ENCODE peak calls at places on chromosomes 13 and 19, in five cellular contexts. One of them, this sample, is unnamed.

GRCh38 chr13:64529874-64530485 is 2700.2 kb downstream of the PCDH9 start:
- DNase-seq in transverse colon: no peak
- DNase-seq in ovary: no peak
- DNase-seq in sigmoid colon: no peak
- DNase-seq in esophagus muscularis mucosa: no peak
- DNase-seq in this sample: peak

GRCh38 chr19:37817180-37817911 is 38.0 kb upstream of the ZNF573 start:
- DNase-seq in transverse colon: peak
- DNase-seq in esophagus muscularis mucosa: peak
- DNase-seq in ovary: peak
- DNase-seq in sigmoid colon: peak
- DNase-seq in this sample: peak

GRCh38 chr19:48303866-48304265 is 21.5 kb upstream of the EMP3 start:
- DNase-seq in ovary: no peak
- DNase-seq in transverse colon: no peak
- DNase-seq in sigmoid colon: no peak
- DNase-seq in esophagus muscularis mucosa: no peak
- DNase-seq in this sample: no peak

GRCh38 chr19:42272989-42273406 is 3.9 kb downstream of the CIC start:
- DNase-seq in esophagus muscularis mucosa: no peak
- DNase-seq in ovary: peak
- DNase-seq in sigmoid colon: peak
- DNase-seq in transverse colon: no peak
- DNase-seq in this sample: no peak

GRCh38 chr19:49114630-49115363 is 627 bp downstream of the LIN7B start:
- DNase-seq in transverse colon: peak
- DNase-seq in sigmoid colon: peak
- DNase-seq in ovary: peak
- DNase-seq in esophagus muscularis mucosa: no peak
- DNase-seq in this sample: peak

GRCh38 chr13:51801631-51802099 is 2.3 kb downstream of the DHRS12 start:
- DNase-seq in transverse colon: peak
- DNase-seq in esophagus muscularis mucosa: no peak
- DNase-seq in sigmoid colon: peak
- DNase-seq in ovary: peak
- DNase-seq in this sample: no peak

GRCh38 chr19:1975081-1975480 is 34.1 kb downstream of the CSNK1G2 start:
- DNase-seq in transverse colon: no peak
- DNase-seq in sigmoid colon: no peak
- DNase-seq in esophagus muscularis mucosa: no peak
- DNase-seq in ovary: peak
- DNase-seq in this sample: no peak

GRCh38 chr19:18415177-18415867 is 3.9 kb upstream of the SSBP4 start:
- DNase-seq in ovary: peak
- DNase-seq in esophagus muscularis mucosa: no peak
- DNase-seq in transverse colon: peak
- DNase-seq in sigmoid colon: peak
- DNase-seq in this sample: no peak

GRCh38 chr13:97234742-97235141 is 12.6 kb downstream of the MBNL2 start:
- DNase-seq in ovary: no peak
- DNase-seq in sigmoid colon: no peak
- DNase-seq in esophagus muscularis mucosa: no peak
- DNase-seq in transverse colon: peak
- DNase-seq in this sample: no peak

GRCh38 chr19:45443462-45444317 is 20.0 kb upstream of the ERCC1 start:
- DNase-seq in transverse colon: peak
- DNase-seq in ovary: peak
- DNase-seq in esophagus muscularis mucosa: peak
- DNase-seq in sigmoid colon: peak
- DNase-seq in this sample: peak
- TF ChIP-seq EP300 in transverse colon: peak
- TF ChIP-seq EP300 in ovary: peak
- TF ChIP-seq EP300 in esophagus muscularis mucosa: no peak
- TF ChIP-seq EP300 in sigmoid colon: no peak
- TF ChIP-seq EP300 in this sample: no peak

GRCh38 chr13:26883613-26884257 is 123.1 kb upstream of the GPR12 start:
- DNase-seq in esophagus muscularis mucosa: no peak
- DNase-seq in transverse colon: no peak
- DNase-seq in ovary: no peak
- DNase-seq in sigmoid colon: no peak
- DNase-seq in this sample: no peak
- TF ChIP-seq EP300 in esophagus muscularis mucosa: no peak
- TF ChIP-seq EP300 in transverse colon: no peak
- TF ChIP-seq EP300 in ovary: no peak
- TF ChIP-seq EP300 in sigmoid colon: no peak
- TF ChIP-seq EP300 in this sample: no peak

GRCh38 chr19:5081441-5082161 is 112.7 kb downstream of the KDM4B start:
- DNase-seq in sigmoid colon: no peak
- DNase-seq in ovary: no peak
- DNase-seq in esophagus muscularis mucosa: no peak
- DNase-seq in transverse colon: no peak
- DNase-seq in this sample: no peak

GRCh38 chr19:5079410-5079774 is 110.5 kb downstream of the KDM4B start:
- DNase-seq in transverse colon: no peak
- DNase-seq in sigmoid colon: no peak
- DNase-seq in esophagus muscularis mucosa: no peak
- DNase-seq in ovary: no peak
- DNase-seq in this sample: no peak

GRCh38 chr19:5078666-5079409 is 109.9 kb downstream of the KDM4B start:
- DNase-seq in transverse colon: no peak
- DNase-seq in esophagus muscularis mucosa: no peak
- DNase-seq in sigmoid colon: no peak
- DNase-seq in ovary: no peak
- DNase-seq in this sample: no peak

GRCh38 chr19:5080809-5081208 is 111.9 kb downstream of the KDM4B start:
- DNase-seq in esophagus muscularis mucosa: no peak
- DNase-seq in transverse colon: no peak
- DNase-seq in sigmoid colon: no peak
- DNase-seq in ovary: no peak
- DNase-seq in this sample: no peak

DNA sequence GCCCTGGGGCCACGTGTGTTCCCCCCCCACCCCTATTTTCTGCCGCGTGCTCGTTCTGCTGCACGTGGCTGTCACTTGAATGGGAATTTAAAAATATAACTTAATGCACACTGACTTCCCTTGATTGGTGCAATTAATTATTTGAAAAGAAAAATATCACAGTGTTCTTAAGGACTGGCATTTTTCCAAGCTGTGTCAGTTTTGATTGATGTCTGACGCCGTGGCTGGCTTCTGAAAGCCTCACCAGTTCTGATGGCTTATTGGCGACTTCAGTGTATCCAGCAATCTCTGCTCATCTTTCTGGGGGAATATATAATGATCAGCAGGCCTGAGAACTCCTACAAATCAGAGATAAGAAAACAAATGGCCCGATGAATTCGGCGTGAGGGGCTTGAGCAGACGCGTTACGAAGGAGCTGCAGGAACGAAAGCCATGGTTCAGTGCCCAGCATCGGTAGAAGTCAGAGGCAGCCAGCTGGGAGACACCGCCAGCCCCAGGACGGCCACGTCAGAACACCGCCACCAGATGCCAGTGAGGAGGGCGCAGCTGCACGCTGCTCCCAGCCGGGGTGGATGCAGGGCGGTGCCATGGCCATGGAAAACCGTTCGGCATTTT is 111.2 kb downstream of the KDM4B start:
- DNase-seq in esophagus muscularis mucosa: no peak
- DNase-seq in ovary: no peak
- DNase-seq in sigmoid colon: no peak
- DNase-seq in transverse colon: no peak
- DNase-seq in this sample: no peak
- TF ChIP-seq EP300 in esophagus muscularis mucosa: no peak
- TF ChIP-seq EP300 in ovary: no peak
- TF ChIP-seq EP300 in sigmoid colon: no peak
- TF ChIP-seq EP300 in transverse colon: no peak
- TF ChIP-seq EP300 in this sample: no peak

GRCh38 chr13:90447735-90448103 is 899.8 kb upstream of the MIR17HG start:
- DNase-seq in esophagus muscularis mucosa: no peak
- DNase-seq in ovary: no peak
- DNase-seq in sigmoid colon: no peak
- DNase-seq in transverse colon: no peak
- DNase-seq in this sample: no peak

GRCh38 chr13:90447034-90447734 is 900.3 kb upstream of the MIR17HG start:
- DNase-seq in ovary: no peak
- DNase-seq in sigmoid colon: no peak
- DNase-seq in transverse colon: no peak
- DNase-seq in esophagus muscularis mucosa: no peak
- DNase-seq in this sample: no peak

GRCh38 chr13:90444232-90444631 is 903.3 kb upstream of the MIR17HG start:
- DNase-seq in transverse colon: no peak
- DNase-seq in ovary: no peak
- DNase-seq in esophagus muscularis mucosa: no peak
- DNase-seq in sigmoid colon: no peak
- DNase-seq in this sample: no peak

GRCh38 chr13:90443268-90443667 is 904.2 kb upstream of the MIR17HG start:
- DNase-seq in ovary: no peak
- DNase-seq in transverse colon: no peak
- DNase-seq in esophagus muscularis mucosa: no peak
- DNase-seq in sigmoid colon: no peak
- DNase-seq in this sample: no peak

GRCh38 chr13:90445179-90445578 is 902.3 kb upstream of the MIR17HG start:
- DNase-seq in ovary: no peak
- DNase-seq in sigmoid colon: no peak
- DNase-seq in esophagus muscularis mucosa: no peak
- DNase-seq in transverse colon: no peak
- DNase-seq in this sample: no peak
- TF ChIP-seq EP300 in ovary: no peak
- TF ChIP-seq EP300 in sigmoid colon: no peak
- TF ChIP-seq EP300 in esophagus muscularis mucosa: no peak
- TF ChIP-seq EP300 in transverse colon: no peak
- TF ChIP-seq EP300 in this sample: no peak

GRCh38 chr19:13051581-13052165 is 51.0 kb downstream of the LYL1 start:
- DNase-seq in sigmoid colon: peak
- DNase-seq in esophagus muscularis mucosa: no peak
- DNase-seq in transverse colon: peak
- DNase-seq in ovary: peak
- DNase-seq in this sample: peak
- TF ChIP-seq EP300 in sigmoid colon: no peak
- TF ChIP-seq EP300 in esophagus muscularis mucosa: no peak
- TF ChIP-seq EP300 in transverse colon: no peak
- TF ChIP-seq EP300 in ovary: no peak
- TF ChIP-seq EP300 in this sample: peak

GRCh38 chr19:3759482-3760254 is 1.8 kb downstream of the APBA3 start:
- DNase-seq in sigmoid colon: no peak
- DNase-seq in esophagus muscularis mucosa: no peak
- DNase-seq in ovary: no peak
- DNase-seq in transverse colon: no peak
- DNase-seq in this sample: no peak

GRCh38 chr19:3762130-3762473 is 380 bp upstream of the MRPL54 start:
- DNase-seq in esophagus muscularis mucosa: no peak
- DNase-seq in sigmoid colon: no peak
- DNase-seq in ovary: no peak
- DNase-seq in transverse colon: no peak
- DNase-seq in this sample: no peak

GRCh38 chr19:3760871-3761361 is 576 bp downstream of the APBA3 start:
- DNase-seq in sigmoid colon: no peak
- DNase-seq in transverse colon: no peak
- DNase-seq in ovary: no peak
- DNase-seq in esophagus muscularis mucosa: no peak
- DNase-seq in this sample: no peak

GRCh38 chr19:3762501-3763459 is at the start of gene MRPL54:
- DNase-seq in esophagus muscularis mucosa: peak
- DNase-seq in ovary: peak
- DNase-seq in sigmoid colon: peak
- DNase-seq in transverse colon: peak
- DNase-seq in this sample: peak

DNA sequence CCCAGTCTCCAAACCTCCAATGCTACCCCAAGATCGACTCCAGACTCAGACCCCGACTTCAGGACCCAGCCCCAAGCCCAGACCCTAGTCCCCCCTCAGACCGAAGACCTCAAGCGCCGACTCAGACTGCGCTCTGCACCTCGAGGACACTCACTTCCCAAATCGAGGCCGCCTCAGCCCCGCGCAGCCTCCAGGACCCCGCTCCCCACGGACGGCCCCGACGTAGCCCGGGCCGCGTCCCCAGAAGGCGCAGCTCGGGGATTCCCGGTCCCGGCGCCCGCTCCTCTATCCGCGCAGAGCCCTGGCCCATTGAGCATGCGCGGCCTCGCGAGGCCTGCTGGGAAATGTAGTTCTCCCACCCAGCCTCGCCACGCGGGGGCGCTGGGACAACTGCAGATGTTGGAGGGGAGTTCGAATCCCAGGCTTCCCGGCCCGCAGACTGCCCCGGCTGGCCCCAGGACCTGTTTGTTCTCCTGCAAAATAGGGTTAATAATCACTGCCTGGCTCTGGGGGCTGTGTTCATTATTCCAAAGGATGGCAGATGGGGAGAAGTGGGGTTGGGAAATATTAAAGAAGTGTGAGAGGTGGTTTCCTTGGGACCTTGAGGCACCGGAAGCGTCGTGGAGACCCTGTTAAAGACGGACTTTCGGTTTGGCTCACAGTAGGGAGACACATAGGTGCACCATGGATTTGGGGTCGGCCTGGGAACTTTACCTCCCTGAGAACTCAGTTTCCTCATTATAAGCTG is at the start of gene APBA3:
- DNase-seq in transverse colon: peak
- DNase-seq in sigmoid colon: peak
- DNase-seq in esophagus muscularis mucosa: peak
- DNase-seq in ovary: peak
- DNase-seq in this sample: peak
- TF ChIP-seq EP300 in transverse colon: no peak
- TF ChIP-seq EP300 in sigmoid colon: no peak
- TF ChIP-seq EP300 in esophagus muscularis mucosa: no peak
- TF ChIP-seq EP300 in ovary: no peak
- TF ChIP-seq EP300 in this sample: no peak

DNA sequence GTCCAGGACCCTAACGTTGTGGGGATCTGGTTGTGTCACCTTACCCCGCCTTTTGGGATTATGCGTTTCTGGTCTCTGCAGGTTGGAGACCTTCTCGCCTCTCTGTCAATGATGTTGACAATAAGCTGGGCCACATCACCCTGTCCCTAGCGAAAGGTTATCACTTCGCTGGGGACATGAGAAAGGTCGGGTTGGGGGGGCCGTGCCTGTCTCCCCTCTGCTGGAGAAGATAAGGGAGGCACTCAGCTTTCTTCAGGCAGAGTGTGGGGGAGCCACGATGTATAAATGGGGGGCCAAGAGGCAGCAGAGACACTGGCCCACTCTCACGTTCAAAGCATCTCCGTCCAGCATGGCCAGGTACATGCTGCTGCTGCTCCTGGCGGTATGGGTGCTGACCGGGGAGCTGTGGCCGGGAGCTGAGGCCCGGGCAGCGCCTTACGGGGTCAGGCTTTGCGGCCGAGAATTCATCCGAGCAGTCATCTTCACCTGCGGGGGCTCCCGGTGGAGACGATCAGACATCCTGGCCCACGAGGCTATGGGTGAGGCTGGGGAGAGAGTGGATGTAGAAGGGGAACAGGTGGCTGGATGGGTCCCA is at the start of gene RLN3:
- DNase-seq in transverse colon: no peak
- DNase-seq in ovary: no peak
- DNase-seq in esophagus muscularis mucosa: no peak
- DNase-seq in sigmoid colon: no peak
- DNase-seq in this sample: no peak
- TF ChIP-seq EP300 in transverse colon: no peak
- TF ChIP-seq EP300 in ovary: no peak
- TF ChIP-seq EP300 in esophagus muscularis mucosa: no peak
- TF ChIP-seq EP300 in sigmoid colon: no peak
- TF ChIP-seq EP300 in this sample: no peak